ENCODE peak calls at places on chromosomes 5 and 9, in ten cellular contexts. R, G, E, D, J, B, H, Z, P and X are unnamed samples. For H3K27me3, the result is how much of the 10 kb centered on the place peaks cover.

GRCh38 chr5:151086905-151087360 is 6.1 kb upstream of the TNIP1 start:
- DNase-seq in R (no peak), G (no peak), E (no peak), D (no peak), J (no peak), B (no peak), H (no peak), Z (no peak), P (peak), X (no peak)

GRCh38 chr5:1488882-1489680 is 34.7 kb downstream of the LPCAT1 start:
- DNase-seq in R (no peak), G (no peak), E (no peak), D (peak), J (peak), B (no peak), H (no peak), Z (peak), P (no peak), X (no peak)

GRCh38 chr5:6013496-6013895 is 364.9 kb downstream of the MED10 start:
- DNase-seq in R (no peak), G (no peak), E (no peak), D (no peak), J (no peak), B (no peak), H (no peak), Z (no peak), P (no peak), X (no peak)

GRCh38 chr9:76943071-76943470 is 37.2 kb upstream of the PRUNE2 start:
- DNase-seq in R (no peak), G (no peak), E (no peak), D (no peak), J (no peak), B (no peak), H (no peak), Z (no peak), P (no peak), X (no peak)

GRCh38 chr9:38256461-38256860 is 136.0 kb upstream of the ALDH1B1 start:
- DNase-seq in R (peak), G (no peak), E (no peak), D (no peak), J (no peak), B (no peak), H (no peak), Z (no peak), P (no peak), X (no peak)

GRCh38 chr9:3842839-3843238 is 317.0 kb upstream of the RFX3 start:
- DNase-seq in R (no peak), G (no peak), E (no peak), D (no peak), J (peak), B (no peak), H (no peak), Z (no peak), P (no peak), X (no peak)

GRCh38 chr9:81984911-81985310 is 3.7 kb upstream of the SPATA31D1 start:
- DNase-seq in R (no peak), G (no peak), E (no peak), D (no peak), J (peak), B (no peak), H (no peak), Z (no peak), P (no peak), X (no peak)

GRCh38 chr9:136122425-136123383 is 4.0 kb upstream of the TMEM250 start:
- DNase-seq in R (no peak), G (peak), E (peak), D (no peak), J (peak), B (peak), H (peak), Z (no peak), P (peak), X (peak)

DNA sequence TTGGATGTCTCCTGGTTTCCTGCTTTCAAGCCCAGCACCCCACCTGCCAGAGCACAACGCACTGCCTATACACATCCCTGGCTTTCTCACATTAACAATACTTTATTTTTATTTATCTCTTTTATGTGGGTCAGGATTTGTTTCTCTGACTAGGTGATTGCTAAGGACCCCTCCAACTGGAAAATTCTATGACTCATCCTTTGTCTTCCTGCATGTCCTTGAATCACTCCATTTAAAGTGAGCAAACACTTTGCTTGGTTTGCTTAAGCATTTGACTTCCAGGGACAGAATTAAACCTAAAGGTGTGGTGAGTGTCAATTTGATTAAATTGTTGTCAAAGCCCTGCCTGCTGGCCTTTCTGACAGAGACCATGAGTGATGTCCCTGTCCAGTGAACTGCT is 536.5 kb upstream of the BRINP1 start:
- DNase-seq in R (no peak), G (no peak), E (no peak), D (no peak), J (peak), B (no peak), H (no peak), Z (no peak), P (no peak), X (no peak)
- H3K27me3 ChIP-seq in R (under half), G (under half), E (under half), D (under half), J (under half), B (under half), H (under half), Z (under half), P (under half), X (under half)

GRCh38 chr9:125522328-125522725 is 184.7 kb downstream of the MAPKAP1 start:
- DNase-seq in R (no peak), G (no peak), E (no peak), D (no peak), J (peak), B (no peak), H (no peak), Z (no peak), P (no peak), X (peak)
- H3K27ac ChIP-seq in R (no peak), G (no peak), E (no peak), D (peak), J (peak), B (peak), H (no peak), Z (peak), P (no peak), X (no peak)

GRCh38 chr5:90113108-90113507 is 296.4 kb downstream of the CETN3 start:
- DNase-seq in R (no peak), G (no peak), E (no peak), D (no peak), J (no peak), B (no peak), H (no peak), Z (no peak), P (no peak), X (no peak)
- TF ChIP-seq CTCF in R (no peak), G (no peak), E (no peak), D (no peak), J (no peak), B (no peak), H (no peak), Z (no peak), P (no peak), X (no peak)

GRCh38 chr5:173243215-173243614 is 8.2 kb upstream of the NKX2-5 start:
- DNase-seq in R (peak), G (no peak), E (no peak), D (no peak), J (no peak), B (no peak), H (no peak), Z (no peak), P (no peak), X (no peak)
- H3K27me3 ChIP-seq in R (half or more), G (half or more), E (half or more), D (half or more), J (half or more), B (half or more), H (half or more), Z (under half), P (half or more), X (half or more)

GRCh38 chr5:72634444-72634843 is 127.2 kb upstream of the ZNF366 start:
- DNase-seq in R (no peak), G (no peak), E (no peak), D (no peak), J (peak), B (no peak), H (no peak), Z (no peak), P (no peak), X (no peak)
- H3K27ac ChIP-seq in R (peak), G (no peak), E (peak), D (no peak), J (peak), B (no peak), H (no peak), Z (no peak), P (no peak), X (no peak)

DNA sequence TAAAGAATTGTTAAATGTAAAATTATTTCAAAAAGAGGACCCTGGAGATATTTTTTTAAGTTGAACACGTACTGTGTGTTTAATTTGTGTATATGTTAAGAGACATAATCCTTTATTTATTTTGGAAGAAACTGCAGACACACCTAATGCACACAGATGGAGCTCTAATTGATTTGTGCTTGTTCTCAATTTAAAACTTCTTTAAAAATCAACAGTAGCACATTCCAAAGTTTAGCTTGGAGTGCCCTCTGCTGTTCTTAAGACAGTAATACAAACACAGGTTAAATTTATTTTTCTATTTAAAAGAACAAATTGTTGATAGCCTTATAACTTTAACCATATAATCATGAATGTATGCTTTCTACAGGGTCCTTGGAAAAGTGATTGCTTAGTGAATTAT is 277.6 kb upstream of the ADAMTS16 start:
- DNase-seq in R (no peak), G (no peak), E (no peak), D (no peak), J (peak), B (no peak), H (no peak), Z (no peak), P (no peak), X (no peak)
- TF ChIP-seq CTCF in R (peak), G (peak), E (peak), D (peak), J (peak), B (peak), H (peak), Z (peak), P (no peak), X (peak)

GRCh38 chr5:141411575-141411974 is 1.2 kb upstream of the PCDHGA10 start:
- DNase-seq in R (no peak), G (no peak), E (no peak), D (no peak), J (no peak), B (no peak), H (no peak), Z (no peak), P (no peak), X (no peak)

GRCh38 chr5:141413540-141414069 is 818 bp downstream of the PCDHGA10 start:
- DNase-seq in R (no peak), G (no peak), E (no peak), D (no peak), J (no peak), B (no peak), H (no peak), Z (no peak), P (no peak), X (no peak)

GRCh38 chr5:141412853-141413539 is at the start of gene PCDHGA10:
- DNase-seq in R (no peak), G (no peak), E (no peak), D (no peak), J (peak), B (no peak), H (no peak), Z (peak), P (peak), X (no peak)

GRCh38 chr5:141409598-141410306 is 1.9 kb downstream of the PCDHGB6 start:
- DNase-seq in R (no peak), G (no peak), E (no peak), D (no peak), J (no peak), B (no peak), H (no peak), Z (no peak), P (no peak), X (no peak)
- H3K27me3 ChIP-seq in R (under half), G (under half), E (under half), D (under half), J (under half), B (under half), H (under half), Z (under half), P (half or more), X (under half)